ENCODE peak calls at places on chromosomes 2 and 18, in nine cellular contexts. G, N, T, K, B, D, O, J and H are unnamed samples.

GRCh38 chr2:172772637-172773036 is 37.0 kb downstream of the RAPGEF4 start:
- DNase-seq in G (peak), B (peak), K (no peak), J (no peak), O (no peak), D (no peak), T (no peak), N (no peak), H (no peak)

GRCh38 chr2:143893340-143893739 is 626.6 kb downstream of the ZEB2 start:
- DNase-seq in J (no peak), T (no peak), K (no peak), O (no peak), N (no peak), G (no peak), B (no peak), D (no peak), H (no peak)

GRCh38 chr2:171523969-171524401 is 1.7 kb downstream of the CYBRD1 start:
- DNase-seq in G (peak), N (no peak), J (no peak), O (no peak), K (no peak), T (peak), B (no peak), D (no peak), H (peak)

GRCh38 chr2:22817197-22817596 is 567.8 kb upstream of the KLHL29 start:
- DNase-seq in D (no peak), K (no peak), B (no peak), N (no peak), J (no peak), O (no peak), T (no peak), G (no peak), H (no peak)

GRCh38 chr2:73489053-73489452 is 103.4 kb downstream of the ALMS1 start:
- DNase-seq in B (no peak), J (no peak), O (no peak), N (no peak), G (no peak), T (no peak), D (no peak), K (no peak), H (no peak)

GRCh38 chr2:14288016-14288415 is 344.5 kb upstream of the LRATD1 start:
- DNase-seq in D (no peak), G (peak), N (no peak), O (no peak), B (no peak), T (no peak), K (no peak), J (no peak), H (no peak)

GRCh38 chr18:44682871-44683221 is 2.2 kb downstream of the SETBP1 start:
- DNase-seq in T (no peak), K (no peak), G (peak), D (no peak), J (no peak), B (peak), O (no peak), N (no peak), H (no peak)

GRCh38 chr2:127620867-127621266 is 25.1 kb upstream of the GPR17 start:
- DNase-seq in T (no peak), D (no peak), B (no peak), O (no peak), J (no peak), N (no peak), G (no peak), K (no peak), H (no peak)

GRCh38 chr2:196538189-196538588 is 101.3 kb upstream of the CCDC150 start:
- DNase-seq in K (no peak), D (no peak), N (no peak), J (no peak), G (no peak), B (no peak), O (no peak), T (no peak), H (no peak)

GRCh38 chr2:163518762-163519161 is 217.0 kb downstream of the FIGN start:
- DNase-seq in B (no peak), N (no peak), G (no peak), D (no peak), T (no peak), K (no peak), O (no peak), J (no peak), H (no peak)

GRCh38 chr2:239247401-239248245 is 153.2 kb downstream of the HDAC4 start:
- DNase-seq in O (no peak), J (no peak), N (no peak), G (no peak), D (no peak), B (no peak), T (peak), K (peak), H (no peak)

GRCh38 chr2:16614314-16614860 is 51.2 kb downstream of the CYRIA start:
- DNase-seq in J (no peak), T (peak), N (no peak), O (no peak), K (no peak), B (peak), G (peak), D (no peak), H (no peak)

GRCh38 chr2:102304268-102304667 is 7.1 kb upstream of the IL1RL1 start:
- DNase-seq in D (no peak), J (no peak), N (no peak), K (no peak), T (no peak), G (no peak), B (peak), O (no peak), H (no peak)

GRCh38 chr18:61554946-61555361 is 221.7 kb downstream of the CDH20 start:
- DNase-seq in J (no peak), N (no peak), T (no peak), D (no peak), B (no peak), G (no peak), K (no peak), O (no peak), H (no peak)

GRCh38 chr18:53752968-53753367 is 471.5 kb downstream of the MBD2 start:
- DNase-seq in K (no peak), N (no peak), G (no peak), T (no peak), D (no peak), B (no peak), O (no peak), J (no peak), H (no peak)

GRCh38 chr2:70978388-70979357 is at the start of gene ANKRD53:
- DNase-seq in D (peak), N (no peak), G (peak), O (no peak), K (peak), T (no peak), J (peak), B (peak), H (no peak)

GRCh38 chr2:70391988-70392387 is 90.1 kb upstream of the FAM136A start:
- DNase-seq in B (no peak), J (no peak), N (no peak), K (no peak), O (no peak), T (no peak), D (no peak), G (no peak), H (no peak)

GRCh38 chr2:99545066-99545465 is 55.2 kb upstream of the REV1 start:
- DNase-seq in D (no peak), N (no peak), T (peak), B (peak), O (no peak), K (no peak), G (no peak), J (no peak), H (no peak)

GRCh38 chr2:7430869-7431641 is 513.8 kb downstream of the RNF144A start:
- DNase-seq in J (peak), G (peak), O (no peak), B (peak), T (no peak), K (no peak), N (peak), D (peak), H (peak)

GRCh38 chr2:231987088-231987788 is 25.7 kb downstream of the DIS3L2 start:
- DNase-seq in K (no peak), T (no peak), D (no peak), B (no peak), G (no peak), O (no peak), N (no peak), J (no peak), H (no peak)

GRCh38 chr2:230671117-230671516 is 41.5 kb upstream of the CAB39 start:
- DNase-seq in G (no peak), O (no peak), K (no peak), B (peak), T (peak), N (no peak), J (no peak), D (no peak), H (no peak)

GRCh38 chr18:31493171-31493570 is 4.8 kb upstream of the DSG2 start:
- DNase-seq in K (no peak), B (no peak), D (no peak), N (no peak), G (no peak), J (no peak), T (no peak), O (no peak), H (no peak)

GRCh38 chr2:172680595-172681176 is 55.0 kb upstream of the RAPGEF4 start:
- DNase-seq in B (no peak), N (no peak), K (no peak), J (no peak), O (no peak), T (no peak), G (no peak), D (no peak), H (no peak)

GRCh38 chr18:26327062-26327461 is 100.8 kb downstream of the TAF4B start:
- DNase-seq in G (no peak), O (no peak), D (no peak), B (no peak), K (no peak), T (peak), N (no peak), J (no peak), H (no peak)

GRCh38 chr2:40448476-40449079 is 3.3 kb downstream of the SLC8A1 start:
- DNase-seq in O (no peak), K (no peak), D (no peak), N (peak), J (peak), T (peak), B (peak), G (no peak), H (no peak)

GRCh38 chr18:68418881-68419280 is 296.0 kb downstream of the TMX3 start:
- DNase-seq in K (no peak), G (peak), D (no peak), J (no peak), O (no peak), B (peak), N (no peak), T (peak), H (no peak)

GRCh38 chr2:10835052-10835970 is 22.7 kb upstream of the PDIA6 start:
- DNase-seq in G (peak), D (peak), T (peak), J (peak), B (peak), O (peak), K (peak), N (peak), H (peak)